ENCODE peak calls at places on chromosomes 5 and 9, in ten cellular contexts. One of them, this sample, is unnamed.

GRCh38 chr5:149411738-149412519 is 32.8 kb upstream of the IL17B start:
- DNase-seq in brain microvascular endothelial cell: no peak
- DNase-seq in Calu3: no peak
- DNase-seq in left lung: no peak
- DNase-seq in left ventricle myocardium inferior: no peak
- DNase-seq in GM12865: no peak
- DNase-seq in activated CD4-positive, alpha-beta T cell treated with anti-CD3 and anti-CD28 coated beads, Interleukin-2, amount 50 U/mL, for 48 hours: no peak
- DNase-seq in NCI-H1694 treated with DMSO at 0.1 percent for 48 hours: no peak
- DNase-seq in endothelial cell: no peak
- DNase-seq in activated CD8-positive, alpha-beta memory T cell treated with anti-CD3 and anti-CD28 coated beads, Interleukin-2, amount 10 ng/mL, durations not matched to agents 7 days and 5 days: no peak
- DNase-seq in this sample: no peak

GRCh38 chr5:141691867-141692532 is 10.0 kb upstream of the ARAP3 start:
- DNase-seq in brain microvascular endothelial cell: peak; percentile 71
- DNase-seq in Calu3: peak; percentile 95
- DNase-seq in left lung: peak; percentile 86
- DNase-seq in left ventricle myocardium inferior: peak; percentile 87
- DNase-seq in GM12865: peak; percentile 81
- DNase-seq in activated CD4-positive, alpha-beta T cell treated with anti-CD3 and anti-CD28 coated beads, Interleukin-2, amount 50 U/mL, for 48 hours: peak; percentile 93
- DNase-seq in NCI-H1694 treated with DMSO at 0.1 percent for 48 hours: peak; percentile 52
- DNase-seq in endothelial cell: peak; percentile 97
- DNase-seq in activated CD8-positive, alpha-beta memory T cell treated with anti-CD3 and anti-CD28 coated beads, Interleukin-2, amount 10 ng/mL, durations not matched to agents 7 days and 5 days: peak; percentile 92
- DNase-seq in this sample: peak; percentile 54

GRCh38 chr9:5869315-5870019 is 21.2 kb upstream of the MLANA start:
- DNase-seq in brain microvascular endothelial cell: no peak
- DNase-seq in Calu3: no peak
- DNase-seq in left lung: no peak
- DNase-seq in left ventricle myocardium inferior: no peak
- DNase-seq in GM12865: peak; percentile 52
- DNase-seq in activated CD4-positive, alpha-beta T cell treated with anti-CD3 and anti-CD28 coated beads, Interleukin-2, amount 50 U/mL, for 48 hours: peak; percentile 37
- DNase-seq in NCI-H1694 treated with DMSO at 0.1 percent for 48 hours: no peak
- DNase-seq in endothelial cell: peak; percentile 15
- DNase-seq in activated CD8-positive, alpha-beta memory T cell treated with anti-CD3 and anti-CD28 coated beads, Interleukin-2, amount 10 ng/mL, durations not matched to agents 7 days and 5 days: no peak
- DNase-seq in this sample: no peak

GRCh38 chr5:7705261-7705660 is 145.7 kb downstream of the CFAP90 start:
- DNase-seq in brain microvascular endothelial cell: no peak
- DNase-seq in Calu3: no peak
- DNase-seq in left lung: no peak
- DNase-seq in left ventricle myocardium inferior: no peak
- DNase-seq in GM12865: no peak
- DNase-seq in activated CD4-positive, alpha-beta T cell treated with anti-CD3 and anti-CD28 coated beads, Interleukin-2, amount 50 U/mL, for 48 hours: no peak
- DNase-seq in NCI-H1694 treated with DMSO at 0.1 percent for 48 hours: no peak
- DNase-seq in endothelial cell: no peak
- DNase-seq in activated CD8-positive, alpha-beta memory T cell treated with anti-CD3 and anti-CD28 coated beads, Interleukin-2, amount 10 ng/mL, durations not matched to agents 7 days and 5 days: no peak
- DNase-seq in this sample: no peak

GRCh38 chr5:87770601-87771121 is 357.9 kb upstream of the CCNH start:
- DNase-seq in brain microvascular endothelial cell: no peak
- DNase-seq in Calu3: no peak
- DNase-seq in left lung: no peak
- DNase-seq in left ventricle myocardium inferior: no peak
- DNase-seq in GM12865: no peak
- DNase-seq in activated CD4-positive, alpha-beta T cell treated with anti-CD3 and anti-CD28 coated beads, Interleukin-2, amount 50 U/mL, for 48 hours: no peak
- DNase-seq in NCI-H1694 treated with DMSO at 0.1 percent for 48 hours: no peak
- DNase-seq in endothelial cell: peak; percentile 22
- DNase-seq in activated CD8-positive, alpha-beta memory T cell treated with anti-CD3 and anti-CD28 coated beads, Interleukin-2, amount 10 ng/mL, durations not matched to agents 7 days and 5 days: no peak
- DNase-seq in this sample: no peak

GRCh38 chr5:148906968-148907367 is 80.6 kb downstream of the ADRB2 start:
- DNase-seq in brain microvascular endothelial cell: no peak
- DNase-seq in Calu3: no peak
- DNase-seq in left lung: no peak
- DNase-seq in left ventricle myocardium inferior: no peak
- DNase-seq in GM12865: no peak
- DNase-seq in activated CD4-positive, alpha-beta T cell treated with anti-CD3 and anti-CD28 coated beads, Interleukin-2, amount 50 U/mL, for 48 hours: no peak
- DNase-seq in NCI-H1694 treated with DMSO at 0.1 percent for 48 hours: no peak
- DNase-seq in endothelial cell: no peak
- DNase-seq in activated CD8-positive, alpha-beta memory T cell treated with anti-CD3 and anti-CD28 coated beads, Interleukin-2, amount 10 ng/mL, durations not matched to agents 7 days and 5 days: no peak
- DNase-seq in this sample: no peak

GRCh38 chr5:179734536-179735164 is 2.0 kb downstream of the MAML1 start:
- DNase-seq in brain microvascular endothelial cell: no peak
- DNase-seq in Calu3: no peak
- DNase-seq in left lung: no peak
- DNase-seq in left ventricle myocardium inferior: no peak
- DNase-seq in GM12865: no peak
- DNase-seq in activated CD4-positive, alpha-beta T cell treated with anti-CD3 and anti-CD28 coated beads, Interleukin-2, amount 50 U/mL, for 48 hours: no peak
- DNase-seq in NCI-H1694 treated with DMSO at 0.1 percent for 48 hours: no peak
- DNase-seq in endothelial cell: no peak
- DNase-seq in activated CD8-positive, alpha-beta memory T cell treated with anti-CD3 and anti-CD28 coated beads, Interleukin-2, amount 10 ng/mL, durations not matched to agents 7 days and 5 days: no peak
- DNase-seq in this sample: no peak

GRCh38 chr5:74919487-74919886 is 53.3 kb upstream of the FAM169A start:
- DNase-seq in brain microvascular endothelial cell: peak; percentile 36
- DNase-seq in Calu3: no peak
- DNase-seq in left lung: no peak
- DNase-seq in left ventricle myocardium inferior: no peak
- DNase-seq in GM12865: peak; percentile 49
- DNase-seq in activated CD4-positive, alpha-beta T cell treated with anti-CD3 and anti-CD28 coated beads, Interleukin-2, amount 50 U/mL, for 48 hours: no peak
- DNase-seq in NCI-H1694 treated with DMSO at 0.1 percent for 48 hours: peak; percentile 35
- DNase-seq in endothelial cell: no peak
- DNase-seq in activated CD8-positive, alpha-beta memory T cell treated with anti-CD3 and anti-CD28 coated beads, Interleukin-2, amount 10 ng/mL, durations not matched to agents 7 days and 5 days: no peak
- DNase-seq in this sample: peak; percentile 13

GRCh38 chr5:101878190-101878589 is 417.9 kb downstream of the SLCO4C1 start:
- DNase-seq in brain microvascular endothelial cell: no peak
- DNase-seq in Calu3: no peak
- DNase-seq in left lung: no peak
- DNase-seq in left ventricle myocardium inferior: no peak
- DNase-seq in GM12865: no peak
- DNase-seq in activated CD4-positive, alpha-beta T cell treated with anti-CD3 and anti-CD28 coated beads, Interleukin-2, amount 50 U/mL, for 48 hours: no peak
- DNase-seq in NCI-H1694 treated with DMSO at 0.1 percent for 48 hours: no peak
- DNase-seq in endothelial cell: no peak
- DNase-seq in activated CD8-positive, alpha-beta memory T cell treated with anti-CD3 and anti-CD28 coated beads, Interleukin-2, amount 10 ng/mL, durations not matched to agents 7 days and 5 days: no peak
- DNase-seq in this sample: peak; percentile 13

GRCh38 chr5:10454591-10455272 is 13.1 kb downstream of the ROPN1L start:
- DNase-seq in brain microvascular endothelial cell: peak; percentile 60
- DNase-seq in Calu3: no peak
- DNase-seq in left lung: no peak
- DNase-seq in left ventricle myocardium inferior: no peak
- DNase-seq in GM12865: no peak
- DNase-seq in activated CD4-positive, alpha-beta T cell treated with anti-CD3 and anti-CD28 coated beads, Interleukin-2, amount 50 U/mL, for 48 hours: no peak
- DNase-seq in NCI-H1694 treated with DMSO at 0.1 percent for 48 hours: no peak
- DNase-seq in endothelial cell: no peak
- DNase-seq in activated CD8-positive, alpha-beta memory T cell treated with anti-CD3 and anti-CD28 coated beads, Interleukin-2, amount 10 ng/mL, durations not matched to agents 7 days and 5 days: no peak
- DNase-seq in this sample: no peak

GRCh38 chr9:35341585-35341984 is 148.3 kb upstream of the RUSC2 start:
- DNase-seq in brain microvascular endothelial cell: peak; percentile 28
- DNase-seq in Calu3: no peak
- DNase-seq in left lung: peak; percentile 71
- DNase-seq in left ventricle myocardium inferior: peak; percentile 66
- DNase-seq in GM12865: peak; percentile 4
- DNase-seq in activated CD4-positive, alpha-beta T cell treated with anti-CD3 and anti-CD28 coated beads, Interleukin-2, amount 50 U/mL, for 48 hours: no peak
- DNase-seq in NCI-H1694 treated with DMSO at 0.1 percent for 48 hours: no peak
- DNase-seq in endothelial cell: no peak
- DNase-seq in activated CD8-positive, alpha-beta memory T cell treated with anti-CD3 and anti-CD28 coated beads, Interleukin-2, amount 10 ng/mL, durations not matched to agents 7 days and 5 days: no peak
- DNase-seq in this sample: no peak

GRCh38 chr5:142826741-142827492 is 56.7 kb downstream of the ARHGAP26 start:
- DNase-seq in brain microvascular endothelial cell: peak; percentile 62
- DNase-seq in Calu3: peak; percentile 79
- DNase-seq in left lung: no peak
- DNase-seq in left ventricle myocardium inferior: no peak
- DNase-seq in GM12865: peak; percentile 29
- DNase-seq in activated CD4-positive, alpha-beta T cell treated with anti-CD3 and anti-CD28 coated beads, Interleukin-2, amount 50 U/mL, for 48 hours: peak; percentile 34
- DNase-seq in NCI-H1694 treated with DMSO at 0.1 percent for 48 hours: no peak
- DNase-seq in endothelial cell: no peak
- DNase-seq in activated CD8-positive, alpha-beta memory T cell treated with anti-CD3 and anti-CD28 coated beads, Interleukin-2, amount 10 ng/mL, durations not matched to agents 7 days and 5 days: peak; percentile 82
- DNase-seq in this sample: no peak

GRCh38 chr9:92294297-92294676 is 790 bp upstream of the IARS1 start:
- DNase-seq in brain microvascular endothelial cell: peak; percentile 15
- DNase-seq in Calu3: peak; percentile 1
- DNase-seq in left lung: no peak
- DNase-seq in left ventricle myocardium inferior: no peak
- DNase-seq in GM12865: peak; percentile 47
- DNase-seq in activated CD4-positive, alpha-beta T cell treated with anti-CD3 and anti-CD28 coated beads, Interleukin-2, amount 50 U/mL, for 48 hours: peak; percentile 19
- DNase-seq in NCI-H1694 treated with DMSO at 0.1 percent for 48 hours: no peak
- DNase-seq in endothelial cell: no peak
- DNase-seq in activated CD8-positive, alpha-beta memory T cell treated with anti-CD3 and anti-CD28 coated beads, Interleukin-2, amount 10 ng/mL, durations not matched to agents 7 days and 5 days: no peak
- DNase-seq in this sample: peak; percentile 7

GRCh38 chr9:124960409-124960752 is 19.5 kb upstream of the GOLGA1 start:
- DNase-seq in brain microvascular endothelial cell: peak; percentile 11
- DNase-seq in Calu3: no peak
- DNase-seq in left lung: no peak
- DNase-seq in left ventricle myocardium inferior: no peak
- DNase-seq in GM12865: no peak
- DNase-seq in activated CD4-positive, alpha-beta T cell treated with anti-CD3 and anti-CD28 coated beads, Interleukin-2, amount 50 U/mL, for 48 hours: no peak
- DNase-seq in NCI-H1694 treated with DMSO at 0.1 percent for 48 hours: no peak
- DNase-seq in endothelial cell: no peak
- DNase-seq in activated CD8-positive, alpha-beta memory T cell treated with anti-CD3 and anti-CD28 coated beads, Interleukin-2, amount 10 ng/mL, durations not matched to agents 7 days and 5 days: no peak
- DNase-seq in this sample: no peak

GRCh38 chr9:118108971-118109370 is 404.8 kb downstream of the TLR4 start:
- DNase-seq in brain microvascular endothelial cell: no peak
- DNase-seq in Calu3: no peak
- DNase-seq in left lung: no peak
- DNase-seq in left ventricle myocardium inferior: no peak
- DNase-seq in GM12865: no peak
- DNase-seq in activated CD4-positive, alpha-beta T cell treated with anti-CD3 and anti-CD28 coated beads, Interleukin-2, amount 50 U/mL, for 48 hours: no peak
- DNase-seq in NCI-H1694 treated with DMSO at 0.1 percent for 48 hours: no peak
- DNase-seq in endothelial cell: no peak
- DNase-seq in activated CD8-positive, alpha-beta memory T cell treated with anti-CD3 and anti-CD28 coated beads, Interleukin-2, amount 10 ng/mL, durations not matched to agents 7 days and 5 days: no peak
- DNase-seq in this sample: no peak

GRCh38 chr9:116860509-116861120 is 173.5 kb downstream of the TRIM32 start:
- DNase-seq in brain microvascular endothelial cell: peak; percentile 58
- DNase-seq in Calu3: peak; percentile 65
- DNase-seq in left lung: peak; percentile 55
- DNase-seq in left ventricle myocardium inferior: peak; percentile 47
- DNase-seq in GM12865: peak; percentile 50
- DNase-seq in activated CD4-positive, alpha-beta T cell treated with anti-CD3 and anti-CD28 coated beads, Interleukin-2, amount 50 U/mL, for 48 hours: peak; percentile 26
- DNase-seq in NCI-H1694 treated with DMSO at 0.1 percent for 48 hours: peak; percentile 11
- DNase-seq in endothelial cell: peak; percentile 81
- DNase-seq in activated CD8-positive, alpha-beta memory T cell treated with anti-CD3 and anti-CD28 coated beads, Interleukin-2, amount 10 ng/mL, durations not matched to agents 7 days and 5 days: no peak
- DNase-seq in this sample: peak; percentile 53

GRCh38 chr5:73625905-73626811 is at the start of gene ARHGEF28:
- DNase-seq in brain microvascular endothelial cell: no peak
- DNase-seq in Calu3: peak; percentile 90
- DNase-seq in left lung: peak; percentile 65
- DNase-seq in left ventricle myocardium inferior: peak; percentile 41
- DNase-seq in GM12865: peak; percentile 73
- DNase-seq in activated CD4-positive, alpha-beta T cell treated with anti-CD3 and anti-CD28 coated beads, Interleukin-2, amount 50 U/mL, for 48 hours: peak; percentile 20
- DNase-seq in NCI-H1694 treated with DMSO at 0.1 percent for 48 hours: peak; percentile 39
- DNase-seq in endothelial cell: peak; percentile 26
- DNase-seq in activated CD8-positive, alpha-beta memory T cell treated with anti-CD3 and anti-CD28 coated beads, Interleukin-2, amount 10 ng/mL, durations not matched to agents 7 days and 5 days: no peak
- DNase-seq in this sample: peak; percentile 88

GRCh38 chr9:68822596-68823165 is 117.6 kb downstream of the PIP5K1B start:
- DNase-seq in brain microvascular endothelial cell: peak; percentile 16
- DNase-seq in Calu3: no peak
- DNase-seq in left lung: no peak
- DNase-seq in left ventricle myocardium inferior: peak; percentile 60
- DNase-seq in GM12865: no peak
- DNase-seq in activated CD4-positive, alpha-beta T cell treated with anti-CD3 and anti-CD28 coated beads, Interleukin-2, amount 50 U/mL, for 48 hours: no peak
- DNase-seq in NCI-H1694 treated with DMSO at 0.1 percent for 48 hours: no peak
- DNase-seq in endothelial cell: no peak
- DNase-seq in activated CD8-positive, alpha-beta memory T cell treated with anti-CD3 and anti-CD28 coated beads, Interleukin-2, amount 10 ng/mL, durations not matched to agents 7 days and 5 days: no peak
- DNase-seq in this sample: no peak

GRCh38 chr5:32785639-32786216 is 74.6 kb downstream of the NPR3 start:
- DNase-seq in brain microvascular endothelial cell: peak; percentile 62
- DNase-seq in Calu3: peak; percentile 16
- DNase-seq in left lung: no peak
- DNase-seq in left ventricle myocardium inferior: no peak
- DNase-seq in GM12865: no peak
- DNase-seq in activated CD4-positive, alpha-beta T cell treated with anti-CD3 and anti-CD28 coated beads, Interleukin-2, amount 50 U/mL, for 48 hours: no peak
- DNase-seq in NCI-H1694 treated with DMSO at 0.1 percent for 48 hours: no peak
- DNase-seq in endothelial cell: no peak
- DNase-seq in activated CD8-positive, alpha-beta memory T cell treated with anti-CD3 and anti-CD28 coated beads, Interleukin-2, amount 10 ng/mL, durations not matched to agents 7 days and 5 days: no peak
- DNase-seq in this sample: no peak

GRCh38 chr9:21030389-21031035 is 928 bp downstream of the HACD4 start:
- DNase-seq in brain microvascular endothelial cell: peak; percentile 65
- DNase-seq in Calu3: no peak
- DNase-seq in left lung: no peak
- DNase-seq in left ventricle myocardium inferior: no peak
- DNase-seq in GM12865: peak; percentile 69
- DNase-seq in activated CD4-positive, alpha-beta T cell treated with anti-CD3 and anti-CD28 coated beads, Interleukin-2, amount 50 U/mL, for 48 hours: peak; percentile 11
- DNase-seq in NCI-H1694 treated with DMSO at 0.1 percent for 48 hours: no peak
- DNase-seq in endothelial cell: no peak
- DNase-seq in activated CD8-positive, alpha-beta memory T cell treated with anti-CD3 and anti-CD28 coated beads, Interleukin-2, amount 10 ng/mL, durations not matched to agents 7 days and 5 days: peak; percentile 49
- DNase-seq in this sample: no peak

GRCh38 chr5:3376611-3377010 is 219.0 kb upstream of the IRX1 start:
- DNase-seq in brain microvascular endothelial cell: no peak
- DNase-seq in Calu3: no peak
- DNase-seq in left lung: no peak
- DNase-seq in left ventricle myocardium inferior: no peak
- DNase-seq in GM12865: no peak
- DNase-seq in activated CD4-positive, alpha-beta T cell treated with anti-CD3 and anti-CD28 coated beads, Interleukin-2, amount 50 U/mL, for 48 hours: no peak
- DNase-seq in NCI-H1694 treated with DMSO at 0.1 percent for 48 hours: no peak
- DNase-seq in endothelial cell: no peak
- DNase-seq in activated CD8-positive, alpha-beta memory T cell treated with anti-CD3 and anti-CD28 coated beads, Interleukin-2, amount 10 ng/mL, durations not matched to agents 7 days and 5 days: peak; percentile 5
- DNase-seq in this sample: no peak

GRCh38 chr5:122126177-122126701 is 3.1 kb upstream of the ZNF474 start:
- DNase-seq in brain microvascular endothelial cell: peak; percentile 62
- DNase-seq in Calu3: no peak
- DNase-seq in left lung: no peak
- DNase-seq in left ventricle myocardium inferior: no peak
- DNase-seq in GM12865: no peak
- DNase-seq in activated CD4-positive, alpha-beta T cell treated with anti-CD3 and anti-CD28 coated beads, Interleukin-2, amount 50 U/mL, for 48 hours: no peak
- DNase-seq in NCI-H1694 treated with DMSO at 0.1 percent for 48 hours: peak; percentile 13
- DNase-seq in endothelial cell: no peak
- DNase-seq in activated CD8-positive, alpha-beta memory T cell treated with anti-CD3 and anti-CD28 coated beads, Interleukin-2, amount 10 ng/mL, durations not matched to agents 7 days and 5 days: no peak
- DNase-seq in this sample: no peak

GRCh38 chr5:124007675-124008398 is 495.9 kb downstream of the CSNK1G3 start:
- DNase-seq in brain microvascular endothelial cell: no peak
- DNase-seq in Calu3: no peak
- DNase-seq in left lung: no peak
- DNase-seq in left ventricle myocardium inferior: no peak
- DNase-seq in GM12865: no peak
- DNase-seq in activated CD4-positive, alpha-beta T cell treated with anti-CD3 and anti-CD28 coated beads, Interleukin-2, amount 50 U/mL, for 48 hours: no peak
- DNase-seq in NCI-H1694 treated with DMSO at 0.1 percent for 48 hours: no peak
- DNase-seq in endothelial cell: no peak
- DNase-seq in activated CD8-positive, alpha-beta memory T cell treated with anti-CD3 and anti-CD28 coated beads, Interleukin-2, amount 10 ng/mL, durations not matched to agents 7 days and 5 days: no peak
- DNase-seq in this sample: peak; percentile 20

GRCh38 chr9:81492710-81493447 is 196.5 kb downstream of the TLE1 start:
- DNase-seq in brain microvascular endothelial cell: peak; percentile 98
- DNase-seq in Calu3: peak; percentile 2
- DNase-seq in left lung: no peak
- DNase-seq in left ventricle myocardium inferior: no peak
- DNase-seq in GM12865: no peak
- DNase-seq in activated CD4-positive, alpha-beta T cell treated with anti-CD3 and anti-CD28 coated beads, Interleukin-2, amount 50 U/mL, for 48 hours: no peak
- DNase-seq in NCI-H1694 treated with DMSO at 0.1 percent for 48 hours: no peak
- DNase-seq in endothelial cell: no peak
- DNase-seq in activated CD8-positive, alpha-beta memory T cell treated with anti-CD3 and anti-CD28 coated beads, Interleukin-2, amount 10 ng/mL, durations not matched to agents 7 days and 5 days: no peak
- DNase-seq in this sample: no peak

GRCh38 chr9:104748359-104749031 is 1.0 kb downstream of the NIPSNAP3A start:
- DNase-seq in brain microvascular endothelial cell: no peak
- DNase-seq in Calu3: no peak
- DNase-seq in left lung: no peak
- DNase-seq in left ventricle myocardium inferior: no peak
- DNase-seq in GM12865: no peak
- DNase-seq in activated CD4-positive, alpha-beta T cell treated with anti-CD3 and anti-CD28 coated beads, Interleukin-2, amount 50 U/mL, for 48 hours: no peak
- DNase-seq in NCI-H1694 treated with DMSO at 0.1 percent for 48 hours: peak; percentile 28
- DNase-seq in endothelial cell: no peak
- DNase-seq in activated CD8-positive, alpha-beta memory T cell treated with anti-CD3 and anti-CD28 coated beads, Interleukin-2, amount 10 ng/mL, durations not matched to agents 7 days and 5 days: no peak
- DNase-seq in this sample: no peak

GRCh38 chr5:179880066-179880650 is 21.5 kb upstream of the MRNIP start:
- DNase-seq in brain microvascular endothelial cell: no peak
- DNase-seq in Calu3: no peak
- DNase-seq in left lung: no peak
- DNase-seq in left ventricle myocardium inferior: no peak
- DNase-seq in GM12865: no peak
- DNase-seq in activated CD4-positive, alpha-beta T cell treated with anti-CD3 and anti-CD28 coated beads, Interleukin-2, amount 50 U/mL, for 48 hours: no peak
- DNase-seq in NCI-H1694 treated with DMSO at 0.1 percent for 48 hours: no peak
- DNase-seq in endothelial cell: no peak
- DNase-seq in activated CD8-positive, alpha-beta memory T cell treated with anti-CD3 and anti-CD28 coated beads, Interleukin-2, amount 10 ng/mL, durations not matched to agents 7 days and 5 days: no peak
- DNase-seq in this sample: no peak

GRCh38 chr5:179497636-179498365 is 52.6 kb upstream of the RUFY1 start:
- DNase-seq in brain microvascular endothelial cell: no peak
- DNase-seq in Calu3: no peak
- DNase-seq in left lung: no peak
- DNase-seq in left ventricle myocardium inferior: no peak
- DNase-seq in GM12865: no peak
- DNase-seq in activated CD4-positive, alpha-beta T cell treated with anti-CD3 and anti-CD28 coated beads, Interleukin-2, amount 50 U/mL, for 48 hours: no peak
- DNase-seq in NCI-H1694 treated with DMSO at 0.1 percent for 48 hours: peak; percentile 42
- DNase-seq in endothelial cell: no peak
- DNase-seq in activated CD8-positive, alpha-beta memory T cell treated with anti-CD3 and anti-CD28 coated beads, Interleukin-2, amount 10 ng/mL, durations not matched to agents 7 days and 5 days: no peak
- DNase-seq in this sample: no peak

GRCh38 chr9:21549251-21549765 is 67.2 kb upstream of the IFNE start:
- DNase-seq in brain microvascular endothelial cell: peak; percentile 95
- DNase-seq in Calu3: peak; percentile 27
- DNase-seq in left lung: no peak
- DNase-seq in left ventricle myocardium inferior: no peak
- DNase-seq in GM12865: no peak
- DNase-seq in activated CD4-positive, alpha-beta T cell treated with anti-CD3 and anti-CD28 coated beads, Interleukin-2, amount 50 U/mL, for 48 hours: no peak
- DNase-seq in NCI-H1694 treated with DMSO at 0.1 percent for 48 hours: no peak
- DNase-seq in endothelial cell: no peak
- DNase-seq in activated CD8-positive, alpha-beta memory T cell treated with anti-CD3 and anti-CD28 coated beads, Interleukin-2, amount 10 ng/mL, durations not matched to agents 7 days and 5 days: no peak
- DNase-seq in this sample: no peak

This sample was measured in NCI-H146.